ENCODE peak calls at places on chromosomes 7 and 10, in ten cellular contexts. C is tibial artery, L is IMR-90, Y is Peyer's patch, G is kidney, Z is GM23248, M is Caco-2, B is mesendoderm, D is OCI-LY7, U is BE2C. K is an unnamed sample.

GRCh38 chr7:114392686-114393085 is 21.9 kb upstream of the FOXP2 start:
- DNase-seq in C (no peak), L (no peak), Y (no peak), G (no peak), Z (peak; percentile 35), M (no peak), B (no peak), D (no peak), U (no peak), K (no peak)

GRCh38 chr7:44767912-44768662 is 19.4 kb downstream of the ZMIZ2 start:
- DNase-seq in C (peak; percentile 52), L (peak; percentile 77), Y (peak; percentile 47), G (no peak), Z (peak; percentile 46), M (no peak), B (no peak), D (no peak), U (peak; percentile 43), K (peak; percentile 64)

GRCh38 chr10:91238191-91238590 is 17.7 kb downstream of the PCGF5 start:
- DNase-seq in C (no peak), L (no peak), Y (no peak), G (no peak), Z (no peak), M (no peak), B (no peak), D (no peak), U (no peak), K (no peak)

GRCh38 chr10:114634607-114634974 is 23.5 kb downstream of the ABLIM1 start:
- DNase-seq in C (peak; percentile 90), L (peak; percentile 93), Y (peak; percentile 27), G (peak; percentile 78), Z (peak; percentile 97), M (peak; percentile 83), B (peak; percentile 81), D (no peak), U (no peak), K (no peak)

GRCh38 chr7:83410989-83411591 is 237.8 kb downstream of the SEMA3E start:
- DNase-seq in C (no peak), L (peak; percentile 61), Y (no peak), G (no peak), Z (peak; percentile 76), M (no peak), B (peak; percentile 58), D (peak; percentile 43), U (peak; percentile 55), K (no peak)

GRCh38 chr10:117168135-117168674 is 29.1 kb upstream of the KCNK18 start:
- DNase-seq in C (peak; percentile 41), L (peak; percentile 10), Y (peak; percentile 25), G (peak; percentile 84), Z (peak; percentile 78), M (peak; percentile 55), B (peak; percentile 74), D (peak; percentile 13), U (peak; percentile 67), K (peak; percentile 62)

GRCh38 chr10:78714225-78714624 is 354.5 kb upstream of the ZMIZ1 start:
- DNase-seq in C (no peak), L (no peak), Y (no peak), G (no peak), Z (no peak), M (no peak), B (no peak), D (no peak), U (no peak), K (no peak)

GRCh38 chr10:44899450-44900080 is 11.6 kb upstream of the TMEM72 start:
- DNase-seq in C (no peak), L (no peak), Y (no peak), G (no peak), Z (no peak), M (no peak), B (no peak), D (no peak), U (no peak), K (no peak)

GRCh38 chr10:129038490-129039011 is 428.5 kb upstream of the MGMT start:
- DNase-seq in C (no peak), L (no peak), Y (no peak), G (no peak), Z (no peak), M (no peak), B (no peak), D (no peak), U (no peak), K (no peak)

GRCh38 chr10:129042747-129043146 is 424.3 kb upstream of the MGMT start:
- DNase-seq in C (no peak), L (no peak), Y (no peak), G (no peak), Z (no peak), M (no peak), B (no peak), D (no peak), U (no peak), K (no peak)

GRCh38 chr10:129041916-129042315 is 425.1 kb upstream of the MGMT start:
- DNase-seq in C (no peak), L (no peak), Y (no peak), G (no peak), Z (no peak), M (no peak), B (no peak), D (no peak), U (no peak), K (no peak)

GRCh38 chr10:129040377-129040776 is 426.7 kb upstream of the MGMT start:
- DNase-seq in C (no peak), L (no peak), Y (no peak), G (no peak), Z (no peak), M (no peak), B (no peak), D (no peak), U (no peak), K (no peak)

DNA sequence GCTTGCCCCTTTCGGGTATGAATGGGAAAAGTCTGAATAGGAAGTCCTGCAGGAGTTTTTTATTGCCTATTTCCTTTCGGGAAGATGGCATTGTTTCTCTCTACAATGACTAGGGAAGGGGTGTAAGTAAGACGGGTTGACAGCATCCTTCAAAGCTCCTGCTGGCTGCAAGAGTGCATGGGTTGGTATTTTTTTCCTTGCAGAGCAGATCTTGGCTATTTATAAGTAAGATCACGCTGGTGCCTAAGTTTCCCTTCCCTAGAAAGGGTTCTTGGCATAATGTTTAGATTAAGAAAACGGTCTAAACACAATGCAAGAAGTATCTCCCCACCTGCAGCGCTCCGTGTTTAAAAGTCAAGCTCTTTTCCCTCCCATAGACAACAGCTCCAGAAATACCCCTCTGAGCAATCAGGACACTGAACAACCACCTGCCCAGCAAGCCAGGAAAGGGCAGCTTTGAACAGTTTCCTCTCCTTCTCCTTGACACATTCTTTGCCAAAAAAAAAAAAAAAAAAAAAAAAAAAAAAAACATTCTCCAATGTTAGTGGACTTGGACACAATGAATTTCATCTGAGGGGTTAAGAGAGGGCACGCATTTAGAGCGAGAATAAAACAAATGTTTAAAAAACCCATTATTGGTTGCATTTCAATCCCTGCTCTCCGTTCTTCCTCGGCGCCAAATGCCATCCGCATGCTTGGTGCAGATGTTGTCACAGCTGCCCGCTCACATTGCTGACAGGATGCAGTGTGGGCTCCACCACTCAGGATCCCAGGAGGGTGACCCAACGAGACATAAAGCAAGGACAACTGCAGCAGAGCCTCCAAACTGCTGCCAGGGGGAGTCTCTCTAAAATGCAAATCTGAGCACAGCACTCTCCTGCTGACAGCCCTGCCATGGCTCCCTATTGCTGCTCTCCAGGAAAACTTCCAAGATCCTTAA is 427.4 kb upstream of the MGMT start:
- DNase-seq in C (no peak), L (no peak), Y (no peak), G (no peak), Z (no peak), M (no peak), B (no peak), D (no peak), U (no peak), K (no peak)
- H3K4me1 ChIP-seq in C (no peaks in the 10 kb centered on the region), L (no peaks in the 10 kb centered on the region), Y (no peaks in the 10 kb centered on the region), G (peaks cover 4% of the 10 kb centered on the region), Z (no peaks in the 10 kb centered on the region), M (no peaks in the 10 kb centered on the region), B (no peaks in the 10 kb centered on the region), D (no peaks in the 10 kb centered on the region), U (peaks cover 5% of the 10 kb centered on the region), K (no peaks in the 10 kb centered on the region)

GRCh38 chr10:129259128-129259527 is 207.9 kb upstream of the MGMT start:
- DNase-seq in C (no peak), L (no peak), Y (no peak), G (no peak), Z (no peak), M (no peak), B (no peak), D (no peak), U (no peak), K (no peak)
- H3K4me3 ChIP-seq in C (no peak overlapping the region), L (no peak overlapping the region), Y (no peak overlapping the region), G (no peak overlapping the region), Z (no peak overlapping the region), M (no peak overlapping the region), B (no peak overlapping the region), D (no peak overlapping the region), U (no peak overlapping the region), K (no peak overlapping the region)

GRCh38 chr10:49167629-49168540 is 20.3 kb downstream of the TMEM273 start:
- DNase-seq in C (no peak), L (no peak), Y (no peak), G (no peak), Z (no peak), M (no peak), B (no peak), D (no peak), U (no peak), K (no peak)

GRCh38 chr10:49164587-49165188 is 23.5 kb downstream of the TMEM273 start:
- DNase-seq in C (no peak), L (peak; percentile 35), Y (peak; percentile 47), G (no peak), Z (peak; percentile 71), M (no peak), B (peak; percentile 78), D (peak; percentile 92), U (peak; percentile 42), K (peak; percentile 52)

GRCh38 chr10:49166804-49167628 is 21.2 kb downstream of the TMEM273 start:
- DNase-seq in C (no peak), L (no peak), Y (no peak), G (no peak), Z (no peak), M (no peak), B (no peak), D (no peak), U (no peak), K (no peak)

GRCh38 chr10:49165259-49165658 is 22.9 kb downstream of the TMEM273 start:
- DNase-seq in C (no peak), L (no peak), Y (no peak), G (no peak), Z (no peak), M (no peak), B (no peak), D (no peak), U (no peak), K (no peak)

DNA sequence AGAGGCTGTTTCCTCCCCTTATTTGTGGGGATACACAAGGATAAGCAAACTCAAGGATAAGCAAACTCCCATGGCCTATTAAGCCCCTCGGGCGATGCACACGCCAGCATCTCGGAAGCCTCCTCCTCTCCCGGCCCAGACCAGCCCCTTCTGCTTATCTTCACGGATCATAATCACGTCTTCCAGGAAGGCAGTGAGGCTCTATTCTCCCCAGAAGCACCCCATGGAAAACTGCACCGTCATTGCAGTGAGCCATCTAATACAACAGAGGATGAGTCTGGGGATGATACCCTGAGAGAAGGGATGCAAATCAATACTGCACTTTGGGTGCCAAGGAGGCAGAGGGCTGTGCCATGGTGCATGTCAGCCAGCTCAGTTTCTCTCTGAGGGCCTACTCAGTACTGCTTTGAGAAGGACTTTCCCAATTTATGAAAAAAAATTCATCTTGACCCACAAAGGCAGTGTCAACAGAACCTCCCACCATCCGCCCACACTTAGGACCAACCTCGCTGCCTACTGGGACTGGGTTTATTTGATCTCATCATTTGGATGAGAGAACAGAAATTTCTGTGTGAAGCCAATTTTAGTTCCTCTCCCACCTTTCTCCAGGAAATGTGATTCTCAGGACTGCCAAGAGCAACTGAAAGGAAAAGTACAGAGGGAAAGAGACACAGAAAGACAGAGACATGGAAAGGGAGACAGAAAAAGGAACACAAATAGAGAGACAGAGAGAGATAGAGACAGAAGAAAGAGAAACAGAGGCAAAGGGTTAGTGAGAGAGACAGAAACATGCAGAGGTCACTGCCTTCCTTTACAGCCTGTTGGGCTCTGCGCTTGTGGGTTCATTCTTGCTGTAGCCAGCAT is 22.0 kb downstream of the TMEM273 start:
- DNase-seq in C (no peak), L (no peak), Y (no peak), G (no peak), Z (no peak), M (no peak), B (peak; percentile 27), D (no peak), U (no peak), K (no peak)
- H3K4me1 ChIP-seq in C (peaks cover 5% of the 10 kb centered on the region), L (peaks cover 9% of the 10 kb centered on the region), Y (no peaks in the 10 kb centered on the region), G (no peaks in the 10 kb centered on the region), Z (peaks cover 15% of the 10 kb centered on the region), M (no peaks in the 10 kb centered on the region), B (no peaks in the 10 kb centered on the region), D (peaks cover 14% of the 10 kb centered on the region), U (no peaks in the 10 kb centered on the region), K (no peaks in the 10 kb centered on the region)

GRCh38 chr10:11604742-11605650 is 6.5 kb downstream of the USP6NL start:
- DNase-seq in C (no peak), L (no peak), Y (no peak), G (no peak), Z (no peak), M (no peak), B (peak; percentile 41), D (peak; percentile 54), U (no peak), K (no peak)
- H3K4me3 ChIP-seq in C (no peak overlapping the region), L (no peak overlapping the region), Y (no peak overlapping the region), G (no peak overlapping the region), Z (no peak overlapping the region), M (no peak overlapping the region), B (no peak overlapping the region), D (peak overlapping the region; percentile 61), U (no peak overlapping the region), K (no peak overlapping the region)